ENCODE peak calls at places on chromosome 12, in four cellular contexts. One of them, this sample, is unnamed.

GRCh38 chr12:124622764-124623163 is 55.4 kb upstream of the NCOR2 start:
- DNase-seq in AG20443: no peak
- DNase-seq in dermis blood vessel endothelial cell: no peak
- DNase-seq in GM12892: no peak
- DNase-seq in this sample: no peak

GRCh38 chr12:31868980-31869379 is 90.2 kb upstream of the RESF1 start:
- DNase-seq in AG20443: no peak
- DNase-seq in dermis blood vessel endothelial cell: peak; percentile 89
- DNase-seq in GM12892: no peak
- DNase-seq in this sample: peak; percentile 52

GRCh38 chr12:68306564-68306963 is 25.6 kb downstream of the MDM1 start:
- DNase-seq in AG20443: no peak
- DNase-seq in dermis blood vessel endothelial cell: no peak
- DNase-seq in GM12892: no peak
- DNase-seq in this sample: no peak

GRCh38 chr12:106106892-106107291 is 31.9 kb downstream of the NUAK1 start:
- DNase-seq in AG20443: peak; percentile 53
- DNase-seq in dermis blood vessel endothelial cell: peak; percentile 71
- DNase-seq in GM12892: no peak
- DNase-seq in this sample: peak; percentile 85

GRCh38 chr12:132379576-132379975 is 50.2 kb upstream of the GALNT9 start:
- DNase-seq in AG20443: no peak
- DNase-seq in dermis blood vessel endothelial cell: no peak
- DNase-seq in GM12892: no peak
- DNase-seq in this sample: no peak

GRCh38 chr12:28583771-28584261 is 393.6 kb downstream of the CCDC91 start:
- DNase-seq in AG20443: peak; percentile 22
- DNase-seq in dermis blood vessel endothelial cell: no peak
- DNase-seq in GM12892: no peak
- DNase-seq in this sample: peak; percentile 88

GRCh38 chr12:13039557-13039956 is 4.6 kb upstream of the FAM234B start:
- DNase-seq in AG20443: no peak
- DNase-seq in dermis blood vessel endothelial cell: no peak
- DNase-seq in GM12892: no peak
- DNase-seq in this sample: no peak

GRCh38 chr12:79844693-79845092 is 90.2 kb downstream of the PPP1R12A start:
- DNase-seq in AG20443: peak; percentile 33
- DNase-seq in dermis blood vessel endothelial cell: peak; percentile 92
- DNase-seq in GM12892: no peak
- DNase-seq in this sample: peak; percentile 74

GRCh38 chr12:77572371-77572770 is 258.3 kb upstream of the NAV3 start:
- DNase-seq in AG20443: no peak
- DNase-seq in dermis blood vessel endothelial cell: no peak
- DNase-seq in GM12892: no peak
- DNase-seq in this sample: no peak

GRCh38 chr12:42129595-42130204 is 15.0 kb downstream of the GXYLT1 start:
- DNase-seq in AG20443: peak; percentile 55
- DNase-seq in dermis blood vessel endothelial cell: peak; percentile 88
- DNase-seq in GM12892: no peak
- DNase-seq in this sample: peak; percentile 75

GRCh38 chr12:123384994-123385376 is 1.1 kb downstream of the KMT5A start:
- DNase-seq in AG20443: no peak
- DNase-seq in dermis blood vessel endothelial cell: peak; percentile 23
- DNase-seq in GM12892: no peak
- DNase-seq in this sample: peak; percentile 41

GRCh38 chr12:104641862-104642261 is 185.1 kb downstream of the CHST11 start:
- DNase-seq in AG20443: no peak
- DNase-seq in dermis blood vessel endothelial cell: no peak
- DNase-seq in GM12892: no peak
- DNase-seq in this sample: no peak

GRCh38 chr12:57005980-57006808 is at the start of gene ZBTB39:
- DNase-seq in AG20443: peak; percentile 98
- DNase-seq in dermis blood vessel endothelial cell: peak; percentile 67
- DNase-seq in GM12892: peak; percentile 81
- DNase-seq in this sample: peak; percentile 54

GRCh38 chr12:25352078-25352918 is 101.6 kb upstream of the KRAS start:
- DNase-seq in AG20443: no peak
- DNase-seq in dermis blood vessel endothelial cell: no peak
- DNase-seq in GM12892: no peak
- DNase-seq in this sample: peak; percentile 18

GRCh38 chr12:6201775-6202292 is 1.6 kb downstream of the CD9 start:
- DNase-seq in AG20443: no peak
- DNase-seq in dermis blood vessel endothelial cell: no peak
- DNase-seq in GM12892: no peak
- DNase-seq in this sample: no peak

GRCh38 chr12:122951979-122952892 is 14.0 kb downstream of the ABCB9 start:
- DNase-seq in AG20443: peak; percentile 90
- DNase-seq in dermis blood vessel endothelial cell: peak; percentile 90
- DNase-seq in GM12892: peak; percentile 76
- DNase-seq in this sample: peak; percentile 77

GRCh38 chr12:62766516-62766915 is 168.4 kb downstream of the PPM1H start:
- DNase-seq in AG20443: no peak
- DNase-seq in dermis blood vessel endothelial cell: no peak
- DNase-seq in GM12892: no peak
- DNase-seq in this sample: no peak

GRCh38 chr12:109518820-109519665 is 41.6 kb downstream of the UBE3B start:
- DNase-seq in AG20443: peak; percentile 84
- DNase-seq in dermis blood vessel endothelial cell: peak; percentile 87
- DNase-seq in GM12892: no peak
- DNase-seq in this sample: peak; percentile 96

GRCh38 chr12:50625029-50625875 is 120.5 kb downstream of the DIP2B start:
- DNase-seq in AG20443: no peak
- DNase-seq in dermis blood vessel endothelial cell: no peak
- DNase-seq in GM12892: no peak
- DNase-seq in this sample: no peak

GRCh38 chr12:100434177-100434576 is 39.5 kb upstream of the NR1H4 start:
- DNase-seq in AG20443: no peak
- DNase-seq in dermis blood vessel endothelial cell: no peak
- DNase-seq in GM12892: no peak
- DNase-seq in this sample: no peak

GRCh38 chr12:21528953-21529352 is 2.9 kb downstream of the SPX start:
- DNase-seq in AG20443: no peak
- DNase-seq in dermis blood vessel endothelial cell: no peak
- DNase-seq in GM12892: no peak
- DNase-seq in this sample: no peak

GRCh38 chr12:4148418-4149056 is 125.0 kb upstream of the CCND2 start:
- DNase-seq in AG20443: no peak
- DNase-seq in dermis blood vessel endothelial cell: no peak
- DNase-seq in GM12892: no peak
- DNase-seq in this sample: no peak

GRCh38 chr12:94304566-94305061 is 155.1 kb downstream of the CEP83 start:
- DNase-seq in AG20443: peak; percentile 64
- DNase-seq in dermis blood vessel endothelial cell: no peak
- DNase-seq in GM12892: no peak
- DNase-seq in this sample: peak; percentile 57

GRCh38 chr12:33588725-33589405 is 149.2 kb upstream of the SYT10 start:
- DNase-seq in AG20443: no peak
- DNase-seq in dermis blood vessel endothelial cell: no peak
- DNase-seq in GM12892: no peak
- DNase-seq in this sample: no peak

GRCh38 chr12:4809449-4810218 is 89.4 kb downstream of the GALNT8 start:
- DNase-seq in AG20443: no peak
- DNase-seq in dermis blood vessel endothelial cell: no peak
- DNase-seq in GM12892: peak; percentile 21
- DNase-seq in this sample: no peak